ENCODE peak calls at places on chromosomes 11 and 22, in seven cellular contexts. M, N, Y, Q, C, Z and B are unnamed samples.

GRCh38 chr11:10906521-10906920 is 48.7 kb upstream of the ZBED5 start:
- DNase-seq in M (no peak), N (no peak), Y (peak), Q (no peak), C (no peak), Z (no peak), B (no peak)

GRCh38 chr11:2708757-2709281 is 9.0 kb upstream of the KCNQ1OT1 start:
- DNase-seq in M (no peak), N (no peak), Y (peak), Q (no peak), C (no peak), Z (no peak), B (no peak)

GRCh38 chr22:32916025-32916424 is 114.5 kb downstream of the TIMP3 start:
- DNase-seq in M (no peak), N (no peak), Y (no peak), Q (no peak), C (no peak), Z (no peak), B (no peak)

GRCh38 chr11:126335463-126335760 is 20.1 kb upstream of the ST3GAL4 start:
- DNase-seq in M (peak), N (no peak), Y (no peak), Q (no peak), C (no peak), Z (no peak), B (no peak)

GRCh38 chr22:43152001-43152354 is 619 bp downstream of the TSPO start:
- DNase-seq in M (no peak), N (no peak), Y (no peak), Q (no peak), C (no peak), Z (no peak), B (no peak)

GRCh38 chr11:79456501-79456900 is 15.7 kb upstream of the TENM4 start:
- DNase-seq in M (no peak), N (no peak), Y (no peak), Q (no peak), C (no peak), Z (no peak), B (no peak)

GRCh38 chr11:19252394-19253148 is 11.8 kb upstream of the E2F8 start:
- DNase-seq in M (no peak), N (no peak), Y (no peak), Q (no peak), C (no peak), Z (no peak), B (no peak)

GRCh38 chr11:110971110-110971509 is 258.9 kb upstream of the ARHGAP20 start:
- DNase-seq in M (no peak), N (no peak), Y (peak), Q (no peak), C (no peak), Z (no peak), B (no peak)

GRCh38 chr11:35682230-35683195 is 19.9 kb downstream of the TRIM44 start:
- DNase-seq in M (no peak), N (no peak), Y (peak), Q (peak), C (no peak), Z (no peak), B (no peak)

GRCh38 chr11:72577271-72577681 is 96.9 kb downstream of the PDE2A start:
- DNase-seq in M (peak), N (no peak), Y (no peak), Q (no peak), C (no peak), Z (no peak), B (no peak)

GRCh38 chr11:29256580-29256979 is 760.2 kb downstream of the KCNA4 start:
- DNase-seq in M (no peak), N (no peak), Y (no peak), Q (no peak), C (no peak), Z (no peak), B (no peak)

GRCh38 chr11:36130401-36130800 is 158.8 kb downstream of the COMMD9 start:
- DNase-seq in M (no peak), N (no peak), Y (no peak), Q (no peak), C (no peak), Z (no peak), B (no peak)

GRCh38 chr11:120182790-120183491 is 27.9 kb upstream of the OAF start:
- DNase-seq in M (peak), N (no peak), Y (no peak), Q (peak), C (no peak), Z (no peak), B (no peak)

GRCh38 chr22:30591191-30591587 is 521 bp downstream of the PES1 start:
- DNase-seq in M (no peak), N (no peak), Y (peak), Q (no peak), C (no peak), Z (no peak), B (no peak)

GRCh38 chr22:29503811-29504372 is 23.9 kb downstream of the NEFH start:
- DNase-seq in M (no peak), N (no peak), Y (peak), Q (no peak), C (peak), Z (no peak), B (no peak)

GRCh38 chr11:117170210-117170609 is 8.3 kb upstream of the SIDT2 start:
- DNase-seq in M (no peak), N (no peak), Y (no peak), Q (no peak), C (no peak), Z (no peak), B (no peak)

GRCh38 chr11:71996946-71997345 is 1.8 kb upstream of the IL18BP start:
- DNase-seq in M (no peak), N (no peak), Y (no peak), Q (no peak), C (no peak), Z (no peak), B (no peak)

GRCh38 chr11:85385561-85385960 is 241.6 kb downstream of the DLG2 start:
- DNase-seq in M (no peak), N (no peak), Y (no peak), Q (no peak), C (no peak), Z (no peak), B (no peak)

GRCh38 chr11:8809605-8810272 is 101.2 kb upstream of the AKIP1 start:
- DNase-seq in M (no peak), N (no peak), Y (no peak), Q (no peak), C (no peak), Z (no peak), B (no peak)

GRCh38 chr11:19311306-19312030 is 70.7 kb upstream of the E2F8 start:
- DNase-seq in M (peak), N (no peak), Y (peak), Q (peak), C (no peak), Z (no peak), B (peak)

GRCh38 chr11:44978961-44979331 is 28.3 kb upstream of the TP53I11 start:
- DNase-seq in M (no peak), N (no peak), Y (no peak), Q (peak), C (no peak), Z (no peak), B (no peak)

GRCh38 chr11:116467809-116468208 is 305.0 kb downstream of the BUD13 start:
- DNase-seq in M (no peak), N (no peak), Y (no peak), Q (no peak), C (no peak), Z (no peak), B (no peak)

GRCh38 chr22:32720924-32721323 is 80.6 kb upstream of the TIMP3 start:
- DNase-seq in M (no peak), N (no peak), Y (peak), Q (no peak), C (no peak), Z (no peak), B (no peak)

GRCh38 chr11:76048763-76049162 is 157.5 kb downstream of the WNT11 start:
- DNase-seq in M (peak), N (no peak), Y (no peak), Q (no peak), C (no peak), Z (no peak), B (no peak)

GRCh38 chr11:46239801-46240061 is 37.7 kb upstream of the CREB3L1 start:
- DNase-seq in M (no peak), N (no peak), Y (peak), Q (no peak), C (no peak), Z (no peak), B (no peak)

GRCh38 chr22:33919591-33920501 is at the start of gene LARGE1:
- DNase-seq in M (peak), N (no peak), Y (peak), Q (peak), C (no peak), Z (no peak), B (no peak)

GRCh38 chr11:121723261-121723741 is 270.5 kb upstream of the SORL1-AS1 start:
- DNase-seq in M (peak), N (no peak), Y (peak), Q (peak), C (no peak), Z (no peak), B (no peak)